ENCODE peak calls at places on chromosomes 1 and 21, in four cellular contexts. R, P, H and S are unnamed samples.

GRCh38 chr1:23555225-23555801 is 4.0 kb downstream of the ID3 start:
- DNase-seq in R (peak; percentile 66), P (no peak), H (no peak), S (no peak)

GRCh38 chr1:55696181-55696580 is 481.0 kb upstream of the USP24 start:
- DNase-seq in R (no peak), P (peak; percentile 33), H (no peak), S (no peak)

GRCh38 chr1:89489037-89489729 is 35.4 kb upstream of the LRRC8B start:
- DNase-seq in R (no peak), P (no peak), H (no peak), S (no peak)

GRCh38 chr1:101150676-101151075 is 86.1 kb upstream of the S1PR1 start:
- DNase-seq in R (no peak), P (no peak), H (no peak), S (no peak)

GRCh38 chr1:229579101-229579651 is 20.7 kb upstream of the ABCB10 start:
- DNase-seq in R (peak; percentile 88), P (no peak), H (no peak), S (peak; percentile 66)

GRCh38 chr1:32393832-32394140 is 455 bp downstream of the BSDC1 start:
- DNase-seq in R (no peak), P (no peak), H (no peak), S (peak; percentile 50)

GRCh38 chr1:26478159-26478558 is 5.9 kb downstream of the HMGN2 start:
- DNase-seq in R (no peak), P (no peak), H (no peak), S (no peak)

GRCh38 chr1:167599839-167600581 is 30.0 kb upstream of the RCSD1 start:
- DNase-seq in R (no peak), P (peak; percentile 43), H (no peak), S (no peak)

GRCh38 chr1:56525463-56526155 is 53.8 kb downstream of the PLPP3 start:
- DNase-seq in R (peak; percentile 6), P (no peak), H (no peak), S (no peak)

GRCh38 chr1:112247036-112247597 is 148.9 kb upstream of the CTTNBP2NL start:
- DNase-seq in R (peak; percentile 96), P (no peak), H (no peak), S (no peak)

GRCh38 chr1:113282897-113283285 is 107.4 kb upstream of the MAGI3 start:
- DNase-seq in R (no peak), P (no peak), H (no peak), S (no peak)

GRCh38 chr1:95139039-95139438 is 21.9 kb downstream of the TLCD4 start:
- DNase-seq in R (no peak), P (no peak), H (no peak), S (no peak)

GRCh38 chr1:184222561-184223157 is 164.2 kb upstream of the C1orf21 start:
- DNase-seq in R (peak; percentile 12), P (peak; percentile 71), H (no peak), S (peak; percentile 20)

GRCh38 chr1:67134692-67135091 is at the start of gene C1orf141:
- DNase-seq in R (no peak), P (no peak), H (no peak), S (no peak)

GRCh38 chr1:46202975-46203737 is at the start of gene LURAP1:
- DNase-seq in R (no peak), P (peak; percentile 56), H (peak; percentile 16), S (no peak)

GRCh38 chr21:29351691-29352090 is 53.0 kb downstream of the BACH1 start:
- DNase-seq in R (no peak), P (no peak), H (no peak), S (no peak)

GRCh38 chr1:42736152-42736551 is 3.9 kb downstream of the CLDN19 start:
- DNase-seq in R (no peak), P (no peak), H (no peak), S (no peak)

GRCh38 chr21:24023402-24023801 is 1583.9 kb downstream of the MRPL39 start:
- DNase-seq in R (peak; percentile 50), P (no peak), H (no peak), S (no peak)

GRCh38 chr1:30964706-30965105 is 56.1 kb upstream of the SDC3 start:
- DNase-seq in R (no peak), P (no peak), H (no peak), S (no peak)

GRCh38 chr1:162562452-162562828 is 918 bp downstream of the UAP1 start:
- DNase-seq in R (no peak), P (no peak), H (no peak), S (peak; percentile 23)

GRCh38 chr21:15139881-15140280 is 75.1 kb upstream of the NRIP1 start:
- DNase-seq in R (no peak), P (no peak), H (no peak), S (no peak)

GRCh38 chr1:8540266-8540926 is 222.5 kb downstream of the SLC45A1 start:
- DNase-seq in R (no peak), P (no peak), H (no peak), S (peak; percentile 28)

GRCh38 chr1:245880754-245881403 is 626.2 kb downstream of the SMYD3 start:
- DNase-seq in R (no peak), P (peak; percentile 45), H (no peak), S (no peak)

GRCh38 chr1:56584910-56585528 is 5.7 kb upstream of the PLPP3 start:
- DNase-seq in R (no peak), P (peak; percentile 36), H (no peak), S (peak; percentile 30)

GRCh38 chr1:52917156-52917555 is 4.4 kb downstream of the ECHDC2 start:
- DNase-seq in R (no peak), P (no peak), H (no peak), S (no peak)

GRCh38 chr1:153465728-153466625 is 5.5 kb upstream of the S100A7 start:
- DNase-seq in R (no peak), P (peak; percentile 40), H (peak; percentile 36), S (no peak)

GRCh38 chr1:58017641-58018040 is 528.9 kb downstream of the OMA1 start:
- DNase-seq in R (no peak), P (no peak), H (no peak), S (no peak)

GRCh38 chr1:81887421-81887820 is 86.7 kb downstream of the ADGRL2 start:
- DNase-seq in R (no peak), P (no peak), H (no peak), S (no peak)